ENCODE peak calls at places on chromosomes 7 and 10, in eight cellular contexts. I is AG04450; Z is AG09319; Y is keratinocyte; G is retinal pigment epithelial cell; Q is CD8-positive, alpha-beta T cell; V is foreskin fibroblast; W is bronchial epithelial cell. X is an unnamed sample.

GRCh38 chr10:123451607-123452245 is 214.4 kb upstream of the GPR26 start:
- DNase-seq in G (no peak), Y (no peak), Z (no peak), W (no peak), I (no peak), V (no peak), Q (no peak), X (no peak)

GRCh38 chr10:31940839-31941653 is 12.4 kb upstream of the ARHGAP12 start:
- DNase-seq in I (peak), Y (peak), V (peak), Z (peak), G (peak), W (peak), Q (no peak), X (peak)

GRCh38 chr7:91836065-91836368 is 44.5 kb downstream of the MTERF1 start:
- DNase-seq in W (peak), V (no peak), G (no peak), Y (no peak), I (peak), Z (no peak), Q (no peak), X (no peak)

GRCh38 chr10:10133271-10133670 is 884.4 kb upstream of the CELF2 start:
- DNase-seq in W (no peak), I (no peak), V (no peak), Z (no peak), Q (no peak), G (no peak), Y (no peak), X (no peak)

GRCh38 chr10:86968271-86968993 is at the start of gene ADIRF:
- DNase-seq in Z (no peak), Y (no peak), Q (peak), G (no peak), W (peak), V (peak), I (no peak), X (no peak)

GRCh38 chr10:100823194-100823593 is 77.8 kb downstream of the PAX2 start:
- DNase-seq in Z (no peak), W (no peak), Y (no peak), V (no peak), Q (no peak), I (no peak), G (no peak), X (no peak)

GRCh38 chr7:131431289-131431688 is 103.6 kb downstream of the MKLN1 start:
- DNase-seq in W (peak), Y (peak), G (no peak), Q (no peak), I (no peak), Z (no peak), V (no peak), X (no peak)

GRCh38 chr10:133336131-133337078 is at the start of gene CALY:
- DNase-seq in W (no peak), Y (no peak), V (no peak), G (no peak), I (no peak), Z (no peak), Q (peak), X (no peak)

GRCh38 chr7:362416-363096 is 72.6 kb downstream of the FOXL3 start:
- DNase-seq in G (no peak), V (peak), I (no peak), Y (no peak), Z (no peak), Q (peak), W (peak), X (no peak)

DNA sequence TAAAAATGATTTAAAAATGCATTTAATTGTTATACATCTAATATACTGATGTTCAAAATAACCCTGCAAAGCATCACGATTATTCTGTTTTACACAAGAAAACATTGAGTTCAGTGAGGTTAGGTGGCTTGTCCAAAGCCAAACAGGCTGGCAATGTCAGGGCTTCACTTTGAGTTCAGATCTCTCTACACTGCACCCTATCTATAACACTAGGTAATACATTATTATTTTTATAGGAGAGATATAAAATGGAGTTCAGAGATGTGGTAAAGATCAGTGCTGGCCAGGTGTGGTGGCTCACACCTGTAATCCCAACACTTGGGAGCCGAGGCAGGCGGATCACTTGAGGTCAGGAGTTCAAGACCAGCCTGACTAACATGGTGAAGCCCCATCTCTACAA is 165.9 kb upstream of the MYO3A start:
- DNase-seq in G (no peak), Y (no peak), V (no peak), Q (no peak), W (no peak), I (no peak), Z (no peak), X (no peak)
- TF ChIP-seq CTCF in G (no peak), Y (no peak), V (no peak), Q (no peak), W (no peak), I (no peak), Z (no peak), X (peak)

GRCh38 chr7:156941393-156942182 is 7.9 kb upstream of the NOM1 start:
- DNase-seq in V (no peak), G (no peak), I (no peak), Z (no peak), Q (no peak), W (no peak), Y (no peak), X (no peak)

GRCh38 chr7:156942708-156943090 is 6.8 kb upstream of the NOM1 start:
- DNase-seq in W (peak), V (peak), G (no peak), Q (peak), Y (no peak), Z (no peak), I (no peak), X (no peak)

GRCh38 chr7:156944876-156945275 is 4.6 kb upstream of the NOM1 start:
- DNase-seq in W (no peak), Z (no peak), Y (no peak), Q (no peak), G (no peak), I (no peak), V (no peak), X (no peak)

GRCh38 chr7:156943091-156944041 is 6.1 kb upstream of the NOM1 start:
- DNase-seq in V (peak), Y (no peak), Z (no peak), Q (no peak), G (no peak), I (no peak), W (peak), X (no peak)

GRCh38 chr7:156940421-156941122 is 8.9 kb upstream of the NOM1 start:
- DNase-seq in W (no peak), Q (no peak), G (no peak), Y (no peak), V (no peak), I (no peak), Z (no peak), X (no peak)
- TF ChIP-seq CTCF in W (no peak), Q (no peak), G (no peak), Y (no peak), V (no peak), I (no peak), Z (no peak), X (no peak)

DNA sequence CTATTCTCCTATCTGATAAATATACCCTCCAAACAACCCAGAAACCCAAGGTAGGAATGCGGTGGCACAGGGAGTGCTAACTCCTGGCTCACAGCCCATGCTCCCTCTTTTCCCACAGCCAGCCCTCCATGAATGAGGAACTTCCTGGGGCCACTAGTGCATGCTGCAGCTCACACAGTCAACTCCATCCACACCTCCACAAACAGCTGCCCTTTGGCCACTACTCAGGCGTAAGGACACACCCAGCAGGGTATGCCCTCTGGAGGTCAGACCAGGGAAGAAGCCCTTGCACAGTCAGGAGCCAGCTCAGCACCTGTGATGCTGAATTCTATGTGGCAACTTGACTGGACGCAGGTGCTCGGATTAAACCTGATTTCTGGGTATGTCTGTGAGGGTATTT is 85.2 kb upstream of the PIK3CG start:
- DNase-seq in G (no peak), I (no peak), Y (no peak), W (peak), Z (no peak), V (no peak), Q (no peak), X (no peak)
- TF ChIP-seq CTCF in G (peak), I (no peak), Y (no peak), W (peak), Z (no peak), V (no peak), Q (no peak), X (peak)

DNA sequence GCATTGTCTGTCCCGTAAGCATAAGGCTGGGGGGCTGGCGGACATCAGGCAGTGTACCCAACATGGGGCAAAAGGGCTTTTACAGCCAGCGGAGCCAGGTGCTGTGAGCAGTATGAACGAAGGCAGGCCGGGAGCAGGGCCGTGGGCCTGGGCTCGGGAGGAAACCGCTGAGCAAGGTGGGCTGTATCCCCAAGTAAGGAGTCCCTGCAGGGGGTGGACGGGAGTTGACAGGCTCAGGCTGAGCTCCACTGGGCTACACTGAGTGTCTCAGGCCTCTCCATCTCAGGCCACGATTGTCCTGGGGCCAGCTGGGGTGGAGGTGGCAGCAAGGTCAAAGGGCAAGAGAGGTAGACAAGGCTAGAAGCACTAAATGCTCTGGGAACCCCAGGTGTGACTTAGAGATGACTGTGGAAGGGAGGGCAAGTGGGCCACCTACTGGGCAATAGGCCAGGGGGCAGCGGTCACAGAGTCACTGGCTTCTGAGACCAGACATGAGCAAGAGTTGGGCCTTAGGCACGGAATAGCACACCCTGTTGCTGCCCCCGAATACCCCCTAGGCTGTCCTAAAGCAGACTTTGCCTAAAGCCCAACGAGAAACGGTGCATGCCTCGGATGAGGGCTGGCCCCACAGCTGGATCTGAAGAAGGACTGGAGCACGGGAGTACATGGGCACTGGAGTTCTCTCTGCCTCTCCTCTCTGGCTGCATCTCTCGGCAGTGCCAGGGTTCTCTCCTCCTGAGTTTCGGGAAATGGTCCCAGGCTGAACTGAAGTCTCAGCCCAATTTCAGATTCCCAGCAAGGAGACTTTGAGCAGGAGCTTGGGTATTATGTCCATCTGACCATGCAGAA is 10.8 kb upstream of the RAMP3 start:
- DNase-seq in G (no peak), Q (no peak), Y (no peak), V (no peak), I (no peak), W (no peak), Z (no peak), X (no peak)
- TF ChIP-seq CTCF in G (no peak), Q (no peak), Y (no peak), V (no peak), I (no peak), W (no peak), Z (no peak), X (no peak)

DNA sequence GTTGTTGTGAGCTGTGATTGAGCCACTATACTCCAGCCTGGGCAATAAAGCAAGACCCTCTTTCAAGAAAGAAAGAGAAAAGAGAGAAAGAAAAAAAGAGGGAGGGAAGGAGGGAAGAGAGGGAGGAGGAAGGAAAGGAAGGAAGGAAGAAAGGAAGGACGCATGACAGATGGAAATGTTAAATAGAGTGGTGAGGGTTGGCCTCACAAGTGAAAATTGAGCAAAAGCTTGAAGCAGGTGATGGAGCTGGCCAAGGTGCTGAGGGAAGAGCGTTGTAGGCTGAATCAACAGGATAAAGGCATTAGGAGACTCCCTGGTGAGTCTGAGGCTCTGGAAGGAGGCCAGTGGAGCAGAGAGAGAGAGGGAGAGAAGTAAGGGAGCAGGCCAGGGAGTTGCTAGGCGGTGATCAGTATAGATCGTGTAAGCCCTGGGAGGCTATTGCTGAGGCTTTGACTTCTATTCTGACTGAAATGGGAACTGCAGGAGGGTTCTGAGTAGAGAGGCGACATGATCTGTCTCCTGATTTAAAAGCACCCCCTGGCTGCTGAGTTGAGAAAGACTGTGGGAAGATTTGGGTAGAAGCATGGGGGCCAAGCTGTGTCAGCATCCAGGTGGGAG is 26.5 kb upstream of the TMEM248 start:
- DNase-seq in W (peak), V (peak), Q (no peak), I (no peak), Y (no peak), G (no peak), Z (no peak), X (no peak)
- TF ChIP-seq CTCF in W (peak), V (no peak), Q (no peak), I (peak), Y (no peak), G (no peak), Z (no peak), X (peak)

GRCh38 chr10:48416584-48417232 is 110.2 kb downstream of the MAPK8 start:
- DNase-seq in Q (no peak), Z (no peak), I (no peak), Y (no peak), G (no peak), V (no peak), W (no peak), X (no peak)
- TF ChIP-seq CTCF in Q (no peak), Z (no peak), I (no peak), Y (peak), G (peak), V (no peak), W (no peak), X (peak)

DNA sequence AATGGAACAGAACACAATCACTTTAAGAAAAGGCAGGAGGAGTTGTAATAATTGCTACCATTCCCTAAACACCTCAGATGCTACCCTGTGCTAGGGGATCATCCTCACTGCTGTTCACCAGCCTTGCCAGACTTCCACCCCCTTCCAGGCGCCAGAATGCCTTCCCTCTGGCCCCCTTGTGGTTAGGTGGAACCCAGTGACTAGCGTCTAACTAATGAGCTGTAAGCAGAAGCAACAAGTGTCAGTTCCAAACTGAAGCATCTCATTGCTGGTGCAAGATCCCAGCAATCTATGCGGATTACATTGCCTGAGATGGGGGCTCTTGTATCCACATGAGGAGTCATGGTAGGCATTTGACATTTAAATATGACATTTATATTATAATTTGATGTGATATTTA is 86.6 kb downstream of the FRMD4A start:
- DNase-seq in Y (no peak), G (no peak), Z (no peak), Q (no peak), V (no peak), I (no peak), W (no peak), X (no peak)
- TF ChIP-seq CTCF in Y (no peak), G (peak), Z (no peak), Q (no peak), V (no peak), I (no peak), W (no peak), X (peak)

DNA sequence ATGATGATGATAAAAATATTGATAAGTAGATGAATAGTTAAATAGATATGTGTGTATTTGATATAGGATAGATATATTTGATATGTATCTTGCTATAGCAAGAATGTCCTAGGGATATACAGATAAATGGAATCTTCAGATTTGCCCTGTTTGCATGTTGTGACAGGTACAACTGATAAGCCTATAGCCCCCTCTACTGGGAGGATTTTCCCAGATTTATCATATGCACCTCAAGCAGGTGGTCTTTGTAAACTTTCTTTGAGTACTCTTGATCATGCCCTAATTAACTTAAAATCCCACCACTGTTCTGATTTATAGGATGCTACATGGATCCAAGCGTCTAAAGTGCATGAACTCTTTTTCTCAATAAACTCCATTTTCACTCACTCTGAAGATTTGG is 1050.7 kb downstream of the SORCS3 start:
- DNase-seq in Z (no peak), W (peak), G (peak), V (peak), Q (no peak), Y (no peak), I (no peak), X (peak)
- TF ChIP-seq CTCF in Z (no peak), W (peak), G (peak), V (no peak), Q (no peak), Y (no peak), I (no peak), X (peak)

GRCh38 chr7:85041599-85042216 is 145.1 kb downstream of the SEMA3D start:
- DNase-seq in Q (no peak), Y (peak), G (no peak), Z (peak), I (peak), W (peak), V (peak), X (peak)
- TF ChIP-seq CTCF in Q (no peak), Y (peak), G (peak), Z (peak), I (peak), W (peak), V (peak), X (peak)